ENCODE peak calls at places on chromosomes 5 and 9, in six cellular contexts. Z is EL; I is mucosa of gallbladder; F is BE2C; U is NCI-H1105; S is Jurkat, Clone E6-1. K is an unnamed sample.

GRCh38 chr9:121309833-121310425 is 42.0 kb downstream of the GSN start:
- DNase-seq in Z (no peak), S (no peak), F (no peak), I (no peak), U (no peak), K (no peak)

GRCh38 chr5:169142264-169142970 is 158.5 kb downstream of the SLIT3 start:
- DNase-seq in Z (no peak), U (no peak), F (peak; percentile 73), I (peak; percentile 46), S (no peak), K (no peak)

GRCh38 chr5:72818866-72819534 is 2.5 kb downstream of the TNPO1 start:
- DNase-seq in Z (peak; percentile 65), F (peak; percentile 79), I (peak; percentile 54), S (peak; percentile 56), U (peak; percentile 25), K (peak; percentile 69)

GRCh38 chr5:176675676-176676360 is 28.5 kb downstream of the TSPAN17 start:
- DNase-seq in S (no peak), Z (peak; percentile 42), I (no peak), F (no peak), U (no peak), K (no peak)

GRCh38 chr9:3431890-3432289 is 93.9 kb downstream of the RFX3 start:
- DNase-seq in S (no peak), Z (no peak), F (no peak), U (no peak), I (no peak), K (no peak)

GRCh38 chr5:168471785-168472184 is 14.5 kb upstream of the RARS1 start:
- DNase-seq in S (no peak), I (no peak), U (no peak), F (no peak), Z (peak; percentile 86), K (no peak)

GRCh38 chr5:89034588-89034987 is 151.6 kb upstream of the MEF2C start:
- DNase-seq in U (no peak), F (no peak), Z (no peak), S (no peak), I (no peak), K (no peak)

GRCh38 chr5:101897914-101898313 is 398.2 kb downstream of the SLCO4C1 start:
- DNase-seq in S (no peak), I (no peak), U (no peak), F (peak; percentile 75), Z (no peak), K (no peak)

GRCh38 chr5:168172718-168173045 is 118.8 kb upstream of the WWC1 start:
- DNase-seq in I (no peak), Z (no peak), U (no peak), S (no peak), F (no peak), K (no peak)

GRCh38 chr9:23319092-23319491 is 506.9 kb downstream of the ELAVL2 start:
- DNase-seq in S (no peak), I (no peak), Z (no peak), U (no peak), F (no peak), K (no peak)

K was measured in dorsolateral prefrontal cortex.